ENCODE peak calls at places on chromosomes 4 and X, in nine cellular contexts. One of them, this sample, is unnamed.

GRCh38 chr4:2432991-2433530 is 14.3 kb downstream of the CFAP99 start:
- DNase-seq in breast epithelium: no peak
- DNase-seq in hepatocyte: no peak
- DNase-seq in mucosa of descending colon: no peak
- DNase-seq in MM.1S: no peak
- DNase-seq in upper lobe of left lung: peak; percentile 59
- DNase-seq in psoas muscle: peak; percentile 43
- DNase-seq in fibroblast of mammary gland: peak; percentile 40
- DNase-seq in cardiac muscle cell: peak; percentile 54
- DNase-seq in this sample: no peak

GRCh38 chr4:173547889-173548288 is 17.9 kb upstream of the HAND2 start:
- DNase-seq in breast epithelium: no peak
- DNase-seq in fibroblast of mammary gland: peak; percentile 9
- DNase-seq in cardiac muscle cell: peak; percentile 48
- DNase-seq in hepatocyte: no peak
- DNase-seq in upper lobe of left lung: no peak
- DNase-seq in mucosa of descending colon: no peak
- DNase-seq in psoas muscle: no peak
- DNase-seq in MM.1S: no peak
- DNase-seq in this sample: no peak

GRCh38 chrX:63686878-63687714 is 97.9 kb downstream of the ARHGEF9 start:
- DNase-seq in hepatocyte: peak; percentile 35
- DNase-seq in mucosa of descending colon: no peak
- DNase-seq in breast epithelium: no peak
- DNase-seq in upper lobe of left lung: no peak
- DNase-seq in MM.1S: peak; percentile 52
- DNase-seq in cardiac muscle cell: peak; percentile 62
- DNase-seq in fibroblast of mammary gland: peak; percentile 77
- DNase-seq in psoas muscle: no peak
- DNase-seq in this sample: peak; percentile 5

GRCh38 chr4:156999175-156999517 is 27.5 kb upstream of the PDGFC start:
- DNase-seq in MM.1S: no peak
- DNase-seq in psoas muscle: no peak
- DNase-seq in upper lobe of left lung: no peak
- DNase-seq in hepatocyte: peak; percentile 89
- DNase-seq in fibroblast of mammary gland: peak; percentile 98
- DNase-seq in breast epithelium: no peak
- DNase-seq in mucosa of descending colon: no peak
- DNase-seq in cardiac muscle cell: peak; percentile 99
- DNase-seq in this sample: peak; percentile 95

GRCh38 chrX:47502591-47503222 is 19.7 kb upstream of the ZNF41 start:
- DNase-seq in psoas muscle: no peak
- DNase-seq in cardiac muscle cell: peak; percentile 66
- DNase-seq in hepatocyte: no peak
- DNase-seq in fibroblast of mammary gland: peak; percentile 76
- DNase-seq in MM.1S: peak; percentile 40
- DNase-seq in mucosa of descending colon: no peak
- DNase-seq in breast epithelium: no peak
- DNase-seq in upper lobe of left lung: no peak
- DNase-seq in this sample: no peak

GRCh38 chr4:123593655-123594054 is 197.1 kb downstream of the SPRY1 start:
- DNase-seq in upper lobe of left lung: no peak
- DNase-seq in breast epithelium: no peak
- DNase-seq in psoas muscle: no peak
- DNase-seq in fibroblast of mammary gland: no peak
- DNase-seq in MM.1S: no peak
- DNase-seq in cardiac muscle cell: no peak
- DNase-seq in hepatocyte: no peak
- DNase-seq in mucosa of descending colon: no peak
- DNase-seq in this sample: no peak

GRCh38 chrX:1239681-1240142 is 27.3 kb upstream of the CRLF2 start:
- DNase-seq in breast epithelium: no peak
- DNase-seq in psoas muscle: peak; percentile 31
- DNase-seq in hepatocyte: no peak
- DNase-seq in cardiac muscle cell: no peak
- DNase-seq in upper lobe of left lung: peak; percentile 89
- DNase-seq in fibroblast of mammary gland: no peak
- DNase-seq in MM.1S: no peak
- DNase-seq in mucosa of descending colon: peak; percentile 40
- DNase-seq in this sample: no peak

GRCh38 chr4:145178740-145179139 is 1.6 kb downstream of the OTUD4 start:
- DNase-seq in cardiac muscle cell: no peak
- DNase-seq in MM.1S: peak; percentile 26
- DNase-seq in fibroblast of mammary gland: no peak
- DNase-seq in hepatocyte: no peak
- DNase-seq in breast epithelium: no peak
- DNase-seq in mucosa of descending colon: no peak
- DNase-seq in psoas muscle: no peak
- DNase-seq in upper lobe of left lung: no peak
- DNase-seq in this sample: no peak

GRCh38 chrX:133608406-133608805 is 193.1 kb upstream of the GPC4 start:
- DNase-seq in mucosa of descending colon: no peak
- DNase-seq in psoas muscle: no peak
- DNase-seq in MM.1S: peak; percentile 63
- DNase-seq in upper lobe of left lung: no peak
- DNase-seq in hepatocyte: no peak
- DNase-seq in breast epithelium: no peak
- DNase-seq in cardiac muscle cell: peak; percentile 21
- DNase-seq in fibroblast of mammary gland: peak; percentile 86
- DNase-seq in this sample: no peak

GRCh38 chr4:132228676-132229075 is 920.4 kb upstream of the PCDH10 start:
- DNase-seq in cardiac muscle cell: no peak
- DNase-seq in upper lobe of left lung: no peak
- DNase-seq in mucosa of descending colon: no peak
- DNase-seq in hepatocyte: no peak
- DNase-seq in psoas muscle: no peak
- DNase-seq in MM.1S: no peak
- DNase-seq in fibroblast of mammary gland: no peak
- DNase-seq in breast epithelium: no peak
- DNase-seq in this sample: no peak

GRCh38 chrX:108464604-108465003 is 25.0 kb downstream of the COL4A5 start:
- DNase-seq in cardiac muscle cell: no peak
- DNase-seq in psoas muscle: no peak
- DNase-seq in MM.1S: no peak
- DNase-seq in upper lobe of left lung: no peak
- DNase-seq in hepatocyte: no peak
- DNase-seq in fibroblast of mammary gland: no peak
- DNase-seq in breast epithelium: no peak
- DNase-seq in mucosa of descending colon: no peak
- DNase-seq in this sample: no peak
- TF ChIP-seq CTCF in cardiac muscle cell: no peak
- TF ChIP-seq CTCF in psoas muscle: no peak
- TF ChIP-seq CTCF in MM.1S: no peak
- TF ChIP-seq CTCF in upper lobe of left lung: no peak
- TF ChIP-seq CTCF in hepatocyte: no peak
- TF ChIP-seq CTCF in fibroblast of mammary gland: no peak
- TF ChIP-seq CTCF in breast epithelium: no peak
- TF ChIP-seq CTCF in mucosa of descending colon: no peak
- TF ChIP-seq CTCF in this sample: no peak

GRCh38 chr4:46844325-46844917 is 64.6 kb downstream of the COX7B2 start:
- DNase-seq in fibroblast of mammary gland: peak; percentile 53
- DNase-seq in breast epithelium: no peak
- DNase-seq in MM.1S: peak; percentile 79
- DNase-seq in mucosa of descending colon: no peak
- DNase-seq in upper lobe of left lung: no peak
- DNase-seq in cardiac muscle cell: peak; percentile 75
- DNase-seq in hepatocyte: peak; percentile 83
- DNase-seq in psoas muscle: no peak
- DNase-seq in this sample: peak; percentile 3
- TF ChIP-seq CTCF in fibroblast of mammary gland: peak; percentile 62
- TF ChIP-seq CTCF in breast epithelium: no peak
- TF ChIP-seq CTCF in MM.1S: peak; percentile 73
- TF ChIP-seq CTCF in mucosa of descending colon: no peak
- TF ChIP-seq CTCF in upper lobe of left lung: peak; percentile 26
- TF ChIP-seq CTCF in cardiac muscle cell: peak; percentile 69
- TF ChIP-seq CTCF in hepatocyte: peak; percentile 84
- TF ChIP-seq CTCF in psoas muscle: peak; percentile 31
- TF ChIP-seq CTCF in this sample: peak; percentile 50

GRCh38 chr4:98928505-98929340 is at the start of gene EIF4E:
- DNase-seq in upper lobe of left lung: peak; percentile 95
- DNase-seq in MM.1S: peak; percentile 100
- DNase-seq in breast epithelium: peak; percentile 95
- DNase-seq in cardiac muscle cell: peak; percentile 99
- DNase-seq in mucosa of descending colon: peak; percentile 97
- DNase-seq in hepatocyte: peak; percentile 99
- DNase-seq in psoas muscle: peak; percentile 97
- DNase-seq in fibroblast of mammary gland: peak; percentile 99
- DNase-seq in this sample: peak; percentile 98
- TF ChIP-seq CTCF in upper lobe of left lung: no peak
- TF ChIP-seq CTCF in MM.1S: peak; percentile 20
- TF ChIP-seq CTCF in breast epithelium: no peak
- TF ChIP-seq CTCF in cardiac muscle cell: no peak
- TF ChIP-seq CTCF in mucosa of descending colon: no peak
- TF ChIP-seq CTCF in hepatocyte: peak; percentile 38
- TF ChIP-seq CTCF in psoas muscle: no peak
- TF ChIP-seq CTCF in fibroblast of mammary gland: peak; percentile 8
- TF ChIP-seq CTCF in this sample: no peak

DNA sequence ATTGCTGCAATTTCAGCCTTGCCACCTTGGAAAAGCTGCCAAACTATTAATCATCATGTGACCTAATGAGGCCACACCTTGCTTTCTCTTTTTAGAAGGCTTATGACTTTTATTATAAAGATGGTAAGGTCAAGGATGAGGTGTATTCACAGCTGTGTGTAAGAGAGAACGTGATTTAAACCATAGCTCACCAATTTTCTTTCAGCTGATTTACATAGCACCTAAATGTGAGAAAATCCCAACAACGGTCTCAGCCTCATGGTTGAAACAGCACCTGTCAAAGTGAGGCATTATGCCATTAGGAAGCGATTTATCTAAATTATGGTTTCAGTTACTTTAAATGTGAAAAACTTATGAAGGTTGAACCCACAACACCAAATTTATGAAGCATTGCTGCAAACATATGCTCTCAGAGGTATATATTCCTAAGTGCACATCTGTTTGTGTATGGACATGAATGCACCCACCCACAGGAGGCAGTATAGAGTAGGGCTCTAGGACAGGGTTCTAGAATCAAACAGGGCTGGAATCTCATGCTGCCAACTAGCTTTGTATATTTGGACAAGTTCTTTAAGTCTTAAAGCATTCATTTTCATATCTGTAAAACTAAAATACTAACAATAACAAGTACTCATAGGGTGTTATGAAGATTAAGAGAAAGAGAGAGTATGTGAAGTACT is 40.7 kb downstream of the ANXA3 start:
- DNase-seq in hepatocyte: no peak
- DNase-seq in psoas muscle: no peak
- DNase-seq in breast epithelium: no peak
- DNase-seq in upper lobe of left lung: no peak
- DNase-seq in MM.1S: no peak
- DNase-seq in cardiac muscle cell: no peak
- DNase-seq in mucosa of descending colon: no peak
- DNase-seq in fibroblast of mammary gland: no peak
- DNase-seq in this sample: no peak
- TF ChIP-seq CTCF in hepatocyte: peak; percentile 26
- TF ChIP-seq CTCF in psoas muscle: no peak
- TF ChIP-seq CTCF in breast epithelium: no peak
- TF ChIP-seq CTCF in upper lobe of left lung: no peak
- TF ChIP-seq CTCF in MM.1S: peak; percentile 45
- TF ChIP-seq CTCF in cardiac muscle cell: peak; percentile 16
- TF ChIP-seq CTCF in mucosa of descending colon: no peak
- TF ChIP-seq CTCF in fibroblast of mammary gland: peak; percentile 38
- TF ChIP-seq CTCF in this sample: no peak

GRCh38 chr4:111633663-111634266 is 511.5 kb upstream of the FAM241A start:
- DNase-seq in MM.1S: no peak
- DNase-seq in fibroblast of mammary gland: no peak
- DNase-seq in breast epithelium: no peak
- DNase-seq in upper lobe of left lung: no peak
- DNase-seq in cardiac muscle cell: no peak
- DNase-seq in psoas muscle: no peak
- DNase-seq in hepatocyte: no peak
- DNase-seq in mucosa of descending colon: no peak
- DNase-seq in this sample: no peak

GRCh38 chr4:111628437-111628836 is 516.8 kb upstream of the FAM241A start:
- DNase-seq in upper lobe of left lung: no peak
- DNase-seq in mucosa of descending colon: peak; percentile 4
- DNase-seq in psoas muscle: no peak
- DNase-seq in cardiac muscle cell: no peak
- DNase-seq in breast epithelium: no peak
- DNase-seq in fibroblast of mammary gland: no peak
- DNase-seq in MM.1S: no peak
- DNase-seq in hepatocyte: no peak
- DNase-seq in this sample: no peak

GRCh38 chr4:111630705-111631104 is 514.5 kb upstream of the FAM241A start:
- DNase-seq in hepatocyte: peak; percentile 48
- DNase-seq in fibroblast of mammary gland: peak; percentile 54
- DNase-seq in mucosa of descending colon: no peak
- DNase-seq in psoas muscle: no peak
- DNase-seq in upper lobe of left lung: no peak
- DNase-seq in cardiac muscle cell: peak; percentile 55
- DNase-seq in breast epithelium: no peak
- DNase-seq in MM.1S: no peak
- DNase-seq in this sample: no peak

GRCh38 chr4:111632752-111633151 is 512.5 kb upstream of the FAM241A start:
- DNase-seq in psoas muscle: no peak
- DNase-seq in mucosa of descending colon: no peak
- DNase-seq in cardiac muscle cell: peak; percentile 67
- DNase-seq in upper lobe of left lung: no peak
- DNase-seq in MM.1S: no peak
- DNase-seq in breast epithelium: no peak
- DNase-seq in fibroblast of mammary gland: peak; percentile 76
- DNase-seq in hepatocyte: no peak
- DNase-seq in this sample: no peak

GRCh38 chr4:111631157-111631999 is 513.9 kb upstream of the FAM241A start:
- DNase-seq in upper lobe of left lung: no peak
- DNase-seq in fibroblast of mammary gland: peak; percentile 38
- DNase-seq in psoas muscle: no peak
- DNase-seq in cardiac muscle cell: peak; percentile 35
- DNase-seq in hepatocyte: peak; percentile 39
- DNase-seq in mucosa of descending colon: no peak
- DNase-seq in MM.1S: peak; percentile 27
- DNase-seq in breast epithelium: no peak
- DNase-seq in this sample: no peak
- TF ChIP-seq CTCF in upper lobe of left lung: no peak
- TF ChIP-seq CTCF in fibroblast of mammary gland: peak; percentile 54
- TF ChIP-seq CTCF in psoas muscle: no peak
- TF ChIP-seq CTCF in cardiac muscle cell: peak; percentile 53
- TF ChIP-seq CTCF in hepatocyte: peak; percentile 57
- TF ChIP-seq CTCF in mucosa of descending colon: no peak
- TF ChIP-seq CTCF in MM.1S: peak; percentile 49
- TF ChIP-seq CTCF in breast epithelium: no peak
- TF ChIP-seq CTCF in this sample: peak; percentile 55

GRCh38 chrX:120446503-120446902 is 22.6 kb downstream of the LAMP2 start:
- DNase-seq in cardiac muscle cell: peak; percentile 75
- DNase-seq in mucosa of descending colon: no peak
- DNase-seq in psoas muscle: no peak
- DNase-seq in upper lobe of left lung: no peak
- DNase-seq in breast epithelium: no peak
- DNase-seq in hepatocyte: no peak
- DNase-seq in fibroblast of mammary gland: peak; percentile 84
- DNase-seq in MM.1S: no peak
- DNase-seq in this sample: no peak
- TF ChIP-seq CTCF in cardiac muscle cell: no peak
- TF ChIP-seq CTCF in mucosa of descending colon: no peak
- TF ChIP-seq CTCF in psoas muscle: no peak
- TF ChIP-seq CTCF in upper lobe of left lung: no peak
- TF ChIP-seq CTCF in breast epithelium: no peak
- TF ChIP-seq CTCF in hepatocyte: no peak
- TF ChIP-seq CTCF in fibroblast of mammary gland: peak; percentile 6
- TF ChIP-seq CTCF in MM.1S: no peak
- TF ChIP-seq CTCF in this sample: no peak